ENCODE peak calls at places on chromosomes 12 and 14, in six cellular contexts. R, E, W, F, Z and T are unnamed samples.

GRCh38 chr12:128455849-128456248 is 188.9 kb downstream of the TMEM132C start:
- DNase-seq in F (no peak), R (no peak), W (no peak), E (no peak), Z (no peak), T (no peak)

GRCh38 chr14:72128629-72129028 is 196.4 kb downstream of the RGS6 start:
- DNase-seq in W (no peak), E (no peak), Z (no peak), F (no peak), R (no peak), T (no peak)

GRCh38 chr12:106962291-106962690 is 6.6 kb downstream of the TMEM263 start:
- DNase-seq in R (no peak), W (no peak), Z (no peak), E (no peak), F (no peak), T (no peak)

GRCh38 chr12:86148071-86148470 is 108.1 kb downstream of the MGAT4C start:
- DNase-seq in Z (no peak), F (no peak), E (no peak), W (no peak), R (no peak), T (no peak)

GRCh38 chr14:35333797-35334743 is 41.9 kb downstream of the PSMA6 start:
- DNase-seq in F (no peak), W (no peak), Z (no peak), E (no peak), R (no peak), T (no peak)

GRCh38 chr14:22200977-22201605 is 387.9 kb downstream of the DAD1 start:
- DNase-seq in E (peak), R (peak), Z (peak), W (no peak), F (peak), T (peak)

GRCh38 chr14:29493849-29494248 is 433.8 kb downstream of the PRKD1 start:
- DNase-seq in E (no peak), Z (no peak), F (no peak), R (no peak), W (no peak), T (no peak)

GRCh38 chr12:11981174-11981733 is 89.5 kb upstream of the BCL2L14 start:
- DNase-seq in Z (no peak), F (no peak), W (no peak), E (peak), R (peak), T (no peak)

GRCh38 chr14:99755629-99756603 is 37.3 kb upstream of the EML1 start:
- DNase-seq in F (peak), Z (peak), R (peak), W (peak), E (peak), T (no peak)

GRCh38 chr14:99270491-99271287 is 1.3 kb downstream of the BCL11B start:
- DNase-seq in W (no peak), R (no peak), Z (no peak), E (no peak), F (no peak), T (no peak)

GRCh38 chr12:25557830-25558436 is 4.8 kb upstream of the LMNTD1 start:
- DNase-seq in R (peak), Z (peak), F (peak), W (no peak), E (peak), T (peak)

GRCh38 chr12:32419520-32419960 is 20.2 kb downstream of the FGD4 start:
- DNase-seq in F (peak), E (peak), W (no peak), Z (peak), R (peak), T (no peak)

GRCh38 chr12:79358716-79359341 is 331.9 kb downstream of the PAWR start:
- DNase-seq in R (peak), F (no peak), Z (no peak), E (no peak), W (no peak), T (no peak)

GRCh38 chr14:59321184-59321952 is 132.9 kb downstream of the DAAM1 start:
- DNase-seq in W (no peak), R (peak), Z (peak), F (peak), E (peak), T (peak)

GRCh38 chr14:21302013-21302857 is 22.4 kb downstream of the RPGRIP1 start:
- DNase-seq in F (no peak), E (no peak), R (no peak), W (no peak), Z (no peak), T (no peak)

GRCh38 chr14:101731187-101732080 is 30.1 kb upstream of the PPP2R5C start:
- DNase-seq in W (peak), R (peak), E (peak), F (peak), Z (peak), T (no peak)

GRCh38 chr14:104135121-104135903 is 3.1 kb upstream of the KIF26A start:
- DNase-seq in W (no peak), E (no peak), F (no peak), R (peak), Z (no peak), T (no peak)

GRCh38 chr12:124498870-124499753 is 68.3 kb downstream of the NCOR2 start:
- DNase-seq in E (peak), W (no peak), R (peak), F (peak), Z (peak), T (no peak)

GRCh38 chr12:80690090-80690489 is 17.3 kb upstream of the MYF6 start:
- DNase-seq in W (no peak), F (no peak), E (no peak), R (no peak), Z (no peak), T (no peak)

GRCh38 chr14:83291716-83292115 is 1758.1 kb upstream of the SEL1L start:
- DNase-seq in R (peak), F (no peak), W (no peak), Z (peak), E (no peak), T (no peak)

GRCh38 chr14:92546347-92547053 is 32.9 kb downstream of the RIN3 start:
- DNase-seq in Z (peak), W (no peak), R (peak), F (peak), E (no peak), T (no peak)

GRCh38 chr12:120132863-120133385 is 16.4 kb upstream of the RAB35 start:
- DNase-seq in W (no peak), E (no peak), Z (no peak), F (no peak), R (no peak), T (no peak)

GRCh38 chr12:27589419-27589818 is 65.4 kb downstream of the PPFIBP1 start:
- DNase-seq in F (no peak), E (no peak), W (no peak), Z (no peak), R (no peak), T (no peak)

GRCh38 chr12:9925746-9926393 is 6.3 kb downstream of the CLEC2A start:
- DNase-seq in R (peak), W (no peak), F (peak), E (peak), Z (peak), T (no peak)

GRCh38 chr12:29066061-29066588 is 83.0 kb upstream of the FAR2 start:
- DNase-seq in Z (peak), F (peak), R (peak), W (peak), E (peak), T (peak)

GRCh38 chr14:103315941-103316340 is 18.1 kb upstream of the EIF5 start:
- DNase-seq in E (no peak), W (no peak), R (no peak), F (no peak), Z (no peak), T (no peak)

GRCh38 chr14:104346112-104346462 is 207.7 kb downstream of the KIF26A start:
- DNase-seq in W (peak), F (no peak), E (no peak), Z (no peak), R (no peak), T (no peak)

GRCh38 chr12:75471928-75472865 is 8.4 kb upstream of the GLIPR1 start:
- DNase-seq in W (no peak), R (no peak), F (no peak), Z (no peak), E (no peak), T (no peak)

GRCh38 chr14:104253223-104253822 is 114.9 kb downstream of the KIF26A start:
- DNase-seq in W (no peak), R (no peak), E (no peak), F (no peak), Z (no peak), T (no peak)

GRCh38 chr12:50057000-50057841 is at the start of gene ASIC1:
- DNase-seq in R (peak), W (peak), E (peak), Z (peak), F (peak), T (no peak)

GRCh38 chr14:32800320-32800719 is 138.4 kb upstream of the NPAS3 start:
- DNase-seq in E (no peak), W (no peak), R (no peak), Z (no peak), F (no peak), T (no peak)

GRCh38 chr12:96462571-96463280 is 26.7 kb upstream of the CFAP54 start:
- DNase-seq in W (no peak), F (no peak), Z (no peak), R (no peak), E (no peak), T (no peak)

GRCh38 chr12:12018454-12018853 is 52.3 kb upstream of the BCL2L14 start:
- DNase-seq in Z (peak), R (peak), W (peak), F (no peak), E (peak), T (no peak)

GRCh38 chr14:105365681-105366080 is 32.7 kb upstream of the TEX22 start:
- DNase-seq in Z (no peak), E (no peak), F (no peak), R (no peak), W (no peak), T (no peak)

GRCh38 chr14:103688441-103688840 is 26.8 kb downstream of the XRCC3 start:
- DNase-seq in E (no peak), W (no peak), F (no peak), R (no peak), Z (no peak), T (no peak)

GRCh38 chr12:32776258-32776657 is 20.6 kb upstream of the YARS2 start:
- DNase-seq in F (no peak), E (no peak), Z (no peak), W (no peak), R (no peak), T (no peak)

GRCh38 chr12:3110579-3110978 is 33.4 kb downstream of the TSPAN9 start:
- DNase-seq in W (no peak), R (no peak), Z (peak), F (no peak), E (no peak), T (no peak)

GRCh38 chr12:116690016-116690709 is 47.7 kb downstream of the SPRING1 start:
- DNase-seq in R (no peak), E (no peak), F (no peak), W (no peak), Z (no peak), T (no peak)

GRCh38 chr12:124371366-124371765 is 76.5 kb downstream of the RFLNA start:
- DNase-seq in W (no peak), R (no peak), E (no peak), Z (no peak), F (no peak), T (no peak)

GRCh38 chr14:96501383-96501745 is 818 bp upstream of the PAPOLA start:
- DNase-seq in R (no peak), E (no peak), Z (no peak), W (no peak), F (peak), T (no peak)

GRCh38 chr14:96497586-96497985 is 4.6 kb upstream of the PAPOLA start:
- DNase-seq in F (no peak), E (no peak), Z (no peak), R (no peak), W (no peak), T (no peak)

GRCh38 chr14:96507723-96508122 is 5.5 kb downstream of the PAPOLA start:
- DNase-seq in E (no peak), W (no peak), F (no peak), R (no peak), Z (no peak), T (no peak)

GRCh38 chr14:96501746-96502620 is at the start of gene PAPOLA:
- DNase-seq in F (peak), Z (peak), R (peak), E (peak), W (peak), T (peak)

GRCh38 chr14:96502621-96503251 is 554 bp downstream of the PAPOLA start:
- DNase-seq in E (peak), F (peak), Z (peak), R (peak), W (no peak), T (no peak)
- H3K4me3 ChIP-seq in E (peak), F (peak), Z (peak), R (peak), W (peak), T (peak)

GRCh38 chr14:76086636-76087035 is 65.1 kb upstream of the GPATCH2L start:
- DNase-seq in F (no peak), E (no peak), Z (no peak), R (no peak), W (no peak), T (no peak)

GRCh38 chr14:76089151-76089550 is 62.6 kb upstream of the GPATCH2L start:
- DNase-seq in Z (no peak), E (no peak), W (no peak), R (no peak), F (no peak), T (no peak)

GRCh38 chr14:76090611-76091010 is 61.1 kb upstream of the GPATCH2L start:
- DNase-seq in Z (no peak), E (peak), F (no peak), R (peak), W (no peak), T (no peak)

GRCh38 chr14:76089575-76089974 is 62.1 kb upstream of the GPATCH2L start:
- DNase-seq in F (no peak), R (no peak), E (no peak), W (no peak), Z (no peak), T (no peak)

DNA sequence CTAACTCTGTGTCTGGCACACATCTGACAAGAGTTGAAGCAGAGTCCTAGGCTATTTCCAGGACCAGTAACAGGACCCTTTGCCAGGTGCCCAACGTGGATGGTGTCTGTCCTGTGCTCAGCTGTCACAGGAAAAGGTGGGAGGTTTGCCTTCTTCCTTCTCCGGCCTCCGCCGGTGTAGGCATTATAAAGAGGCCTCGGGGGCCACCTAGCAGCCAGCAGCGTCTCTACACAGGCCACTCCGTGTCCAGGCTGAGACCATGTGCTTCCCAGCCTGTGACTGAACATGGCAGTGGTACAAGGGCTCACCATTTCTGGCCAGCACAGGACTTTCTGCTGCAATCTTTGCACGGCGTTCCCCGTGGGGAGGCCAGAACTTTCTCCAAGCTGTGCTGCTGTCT is 60.7 kb upstream of the GPATCH2L start:
- DNase-seq in F (no peak), W (no peak), E (peak), Z (no peak), R (peak), T (no peak)
- TF ChIP-seq CTCF in F (peak), W (peak), E (no peak), Z (no peak), R (peak), T (no peak)

GRCh38 chr12:131827961-131828534 is at the start of gene MMP17:
- DNase-seq in R (peak), F (no peak), W (peak), Z (peak), E (peak), T (no peak)

GRCh38 chr12:131830335-131831020 is 2.3 kb downstream of the MMP17 start:
- DNase-seq in E (peak), Z (peak), F (peak), W (peak), R (peak), T (no peak)

GRCh38 chr12:131829351-131829794 is 1.2 kb downstream of the MMP17 start:
- DNase-seq in W (no peak), F (no peak), R (no peak), Z (no peak), E (peak), T (no peak)

GRCh38 chr12:131829795-131830334 is 1.7 kb downstream of the MMP17 start:
- DNase-seq in R (no peak), F (no peak), E (no peak), W (no peak), Z (no peak), T (no peak)

DNA sequence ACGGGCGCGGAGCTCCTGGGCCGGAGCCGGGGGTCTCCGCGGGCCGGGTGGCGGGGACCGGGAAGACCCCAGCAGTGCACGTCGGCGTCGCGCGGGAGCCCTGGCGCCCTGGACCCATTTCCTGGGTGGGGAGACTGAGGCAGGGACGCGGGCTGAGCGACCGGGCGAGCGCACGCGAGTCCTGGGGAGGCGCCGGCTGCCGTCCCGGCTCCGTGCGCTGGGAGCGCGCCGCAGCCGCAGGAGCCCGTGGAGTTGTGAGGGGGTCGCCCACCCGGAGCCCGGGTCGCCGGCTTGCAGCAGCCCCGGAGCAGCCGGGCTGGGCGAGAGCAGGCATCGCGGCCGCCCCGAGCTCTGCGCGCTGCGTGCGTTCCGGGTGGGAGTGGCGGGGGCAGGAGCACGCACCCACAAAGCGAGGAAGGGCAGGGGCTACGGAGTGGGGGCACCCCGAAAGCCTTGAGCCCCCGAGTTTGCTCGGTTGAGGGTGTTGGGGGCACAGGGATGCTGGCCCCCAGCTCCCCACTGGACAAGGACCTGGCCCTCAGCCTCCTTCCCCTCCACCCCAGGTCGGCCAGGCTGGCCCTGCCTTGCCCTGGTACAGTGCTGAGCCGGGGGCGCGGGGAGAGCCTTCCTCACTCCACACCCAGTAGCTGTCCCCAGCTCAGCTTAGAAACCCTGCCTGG is 618 bp downstream of the MMP17 start:
- DNase-seq in Z (no peak), R (no peak), W (no peak), E (no peak), F (no peak), T (no peak)
- H3K4me3 ChIP-seq in Z (peak), R (peak), W (peak), E (peak), F (peak), T (peak)

GRCh38 chr12:92248977-92249376 is 103.3 kb upstream of the BTG1 start:
- DNase-seq in W (no peak), F (no peak), Z (no peak), R (no peak), E (no peak), T (no peak)

GRCh38 chr12:92242917-92243316 is 97.3 kb upstream of the BTG1 start:
- DNase-seq in Z (peak), W (no peak), R (peak), E (peak), F (no peak), T (no peak)

DNA sequence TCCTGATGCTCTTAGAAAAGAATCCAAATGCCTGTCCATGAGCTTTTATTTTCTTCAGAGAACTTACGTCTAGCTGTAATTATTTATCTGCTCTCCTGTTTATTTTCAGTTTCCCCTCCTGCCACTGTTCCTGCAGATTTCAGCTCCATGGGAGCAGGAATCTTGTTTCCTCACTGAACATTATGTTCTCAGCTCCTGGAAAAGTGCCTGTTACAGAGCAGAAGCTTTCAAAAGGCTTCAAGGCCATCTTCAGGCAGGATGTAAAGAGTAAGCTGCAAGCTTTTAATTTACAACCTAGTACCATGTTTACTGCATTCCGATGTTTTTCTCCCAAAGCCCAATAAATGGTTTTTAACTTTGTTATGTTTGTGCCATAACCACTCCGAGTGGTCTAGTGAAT is 98.4 kb upstream of the BTG1 start:
- DNase-seq in E (peak), R (peak), W (no peak), Z (peak), F (no peak), T (peak)
- TF ChIP-seq CTCF in E (no peak), R (peak), W (peak), Z (no peak), F (no peak), T (peak)